ENCODE peak calls at places on chromosome 3, in four cellular contexts. U is K562, O is GM12878, M is WTC11. W is an unnamed sample.

GRCh38 chr3:62872318-62872717 is 2.9 kb downstream of the CADPS start:
- DNase-seq in U (no peak), O (no peak), M (no peak), W (no peak)

GRCh38 chr3:151216641-151217040 is 13.6 kb upstream of the GPR171 start:
- DNase-seq in U (no peak), O (no peak), M (no peak), W (peak; percentile 13)

GRCh38 chr3:129315386-129315991 is 36.8 kb downstream of the HMCES start:
- DNase-seq in U (peak; percentile 40), O (no peak), M (no peak), W (peak; percentile 53)

GRCh38 chr3:187641319-187641976 is 28.7 kb downstream of the SST start:
- DNase-seq in U (no peak), O (no peak), M (no peak), W (no peak)

GRCh38 chr3:101351834-101352233 is 31.5 kb upstream of the IMPG2 start:
- DNase-seq in U (no peak), O (no peak), M (no peak), W (no peak)

GRCh38 chr3:69342074-69342473 is 43.8 kb downstream of the FRMD4B start:
- DNase-seq in U (no peak), O (no peak), M (no peak), W (no peak)

GRCh38 chr3:121592856-121593702 is at the start of gene FBXO40:
- DNase-seq in U (no peak), O (no peak), M (peak; percentile 88), W (no peak)

GRCh38 chr3:15050405-15051092 is 14.6 kb downstream of the MRPS25 start:
- DNase-seq in U (no peak), O (peak; percentile 72), M (no peak), W (no peak)

GRCh38 chr3:186831795-186832194 is 10.7 kb upstream of the ADIPOQ start:
- DNase-seq in U (no peak), O (no peak), M (no peak), W (no peak)

GRCh38 chr3:130395916-130396315 is 50.4 kb downstream of the COL6A5 start:
- DNase-seq in U (no peak), O (no peak), M (no peak), W (no peak)

GRCh38 chr3:186193534-186194450 is 84.9 kb upstream of the ETV5 start:
- DNase-seq in U (no peak), O (no peak), M (peak; percentile 74), W (peak; percentile 24)

GRCh38 chr3:133269393-133269792 is 130.5 kb upstream of the BFSP2 start:
- DNase-seq in U (no peak), O (no peak), M (no peak), W (no peak)

GRCh38 chr3:45690331-45691035 is 1.3 kb downstream of the SACM1L start:
- DNase-seq in U (no peak), O (no peak), M (no peak), W (peak; percentile 67)

GRCh38 chr3:28504945-28505344 is 156.3 kb upstream of the AZI2 start:
- DNase-seq in U (no peak), O (no peak), M (no peak), W (no peak)

GRCh38 chr3:150746791-150747590 is 16.0 kb downstream of the SIAH2 start:
- DNase-seq in U (no peak), O (no peak), M (no peak), W (no peak)

GRCh38 chr3:135038191-135038590 is 243.1 kb downstream of the EPHB1 start:
- DNase-seq in U (no peak), O (no peak), M (no peak), W (no peak)

GRCh38 chr3:187875868-187876267 is 130.6 kb upstream of the BCL6 start:
- DNase-seq in U (no peak), O (no peak), M (no peak), W (no peak)

GRCh38 chr3:30233924-30234666 is 372.3 kb upstream of the TGFBR2 start:
- DNase-seq in U (no peak), O (no peak), M (no peak), W (no peak)

GRCh38 chr3:124615896-124616543 is 114.2 kb upstream of the UMPS start:
- DNase-seq in U (no peak), O (no peak), M (no peak), W (no peak)

GRCh38 chr3:23686535-23686934 is 119.2 kb upstream of the UBE2E1 start:
- DNase-seq in U (no peak), O (no peak), M (no peak), W (peak; percentile 53)

GRCh38 chr3:188164248-188164687 is 10.3 kb downstream of the LPP start:
- DNase-seq in U (no peak), O (no peak), M (no peak), W (no peak)

GRCh38 chr3:172709776-172710708 is 825 bp downstream of the NCEH1 start:
- DNase-seq in U (no peak), O (no peak), M (peak; percentile 23), W (peak; percentile 44)

GRCh38 chr3:22269827-22270226 is 518.8 kb upstream of the ZNF385D start:
- DNase-seq in U (no peak), O (no peak), M (no peak), W (no peak)

GRCh38 chr3:122603056-122603455 is 25.6 kb downstream of the PARP15 start:
- DNase-seq in U (no peak), O (no peak), M (no peak), W (no peak)

GRCh38 chr3:196163687-196164493 is 47.3 kb downstream of the ZDHHC19 start:
- DNase-seq in U (no peak), O (no peak), M (no peak), W (peak; percentile 58)

GRCh38 chr3:60742606-60743145 is 508.6 kb downstream of the FHIT start:
- DNase-seq in U (no peak), O (no peak), M (peak; percentile 77), W (no peak)

GRCh38 chr3:74349035-74349434 is 265.4 kb downstream of the CNTN3 start:
- DNase-seq in U (no peak), O (no peak), M (no peak), W (no peak)

GRCh38 chr3:167375478-167375877 is 4.6 kb downstream of the ZBBX start:
- DNase-seq in U (no peak), O (no peak), M (no peak), W (no peak)

GRCh38 chr3:37904614-37905047 is 43.0 kb downstream of the CTDSPL start:
- DNase-seq in U (no peak), O (no peak), M (no peak), W (peak; percentile 32)

GRCh38 chr3:27923349-27924068 is 201.4 kb upstream of the EOMES start:
- DNase-seq in U (no peak), O (no peak), M (no peak), W (no peak)

GRCh38 chr3:196867507-196868296 is at the start of gene SENP5:
- DNase-seq in U (peak; percentile 94), O (peak; percentile 43), M (peak; percentile 87), W (peak; percentile 97)

GRCh38 chr3:51945926-51946500 is 3.9 kb downstream of the PARP3 start:
- DNase-seq in U (no peak), O (no peak), M (no peak), W (no peak)

GRCh38 chr3:86958534-86958933 is 32.4 kb downstream of the VGLL3 start:
- DNase-seq in U (no peak), O (no peak), M (no peak), W (no peak)

DNA sequence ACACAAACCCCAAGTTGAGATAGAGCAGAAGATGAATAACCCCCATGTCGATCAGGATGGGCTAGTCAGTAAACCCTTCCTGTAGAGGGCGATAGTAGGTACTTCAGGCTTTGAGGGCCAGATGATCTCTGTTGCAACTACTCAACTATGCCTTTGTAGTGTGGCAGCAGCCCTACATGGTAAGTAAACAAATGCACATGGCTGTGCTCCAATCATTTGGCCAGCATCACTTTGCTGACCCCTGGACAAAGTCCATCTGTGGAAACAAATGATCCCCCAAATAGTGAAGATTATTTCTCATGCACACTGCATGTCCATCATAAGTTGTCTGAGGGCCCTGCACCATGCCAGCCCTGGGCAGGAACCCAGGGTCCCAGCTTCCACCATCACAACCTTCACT is 402.2 kb upstream of the PROK2 start:
- DNase-seq in U (peak; percentile 26), O (no peak), M (no peak), W (no peak)
- TF ChIP-seq USF1 in U (no peak), O (no peak), M (no peak), W (no peak)

DNA sequence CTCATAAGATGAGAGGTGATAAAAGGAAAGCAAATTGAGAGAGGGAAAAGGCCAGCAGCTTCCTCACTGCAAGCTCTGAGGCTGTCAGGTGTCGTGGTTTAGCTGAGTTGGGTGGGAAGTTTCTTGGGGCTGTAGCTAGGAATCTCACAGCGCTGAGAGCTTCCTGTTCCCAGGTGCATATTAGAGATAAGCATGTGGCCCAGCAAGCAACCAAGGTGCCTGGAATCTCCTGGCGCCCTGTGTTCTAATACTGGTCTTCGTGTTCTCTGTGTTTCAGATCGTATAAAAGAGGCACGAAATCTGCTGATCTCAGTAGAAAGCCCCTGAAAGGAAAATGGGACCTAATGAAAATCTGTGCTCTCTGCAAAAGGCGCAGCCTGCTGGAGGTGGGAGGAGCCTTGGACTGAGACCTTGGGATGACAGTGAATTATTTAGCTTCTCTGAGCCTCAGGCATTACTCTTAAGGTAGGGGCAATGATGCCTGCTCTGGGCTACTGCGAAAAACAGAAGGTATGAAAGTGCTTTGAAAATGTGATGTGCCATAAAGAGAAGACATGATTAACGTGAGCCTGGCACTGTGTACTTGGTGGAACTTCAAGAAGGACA is 499.9 kb downstream of the TBL1XR1 start:
- DNase-seq in U (peak; percentile 12), O (no peak), M (no peak), W (no peak)
- TF ChIP-seq USF1 in U (no peak), O (no peak), M (no peak), W (no peak)

DNA sequence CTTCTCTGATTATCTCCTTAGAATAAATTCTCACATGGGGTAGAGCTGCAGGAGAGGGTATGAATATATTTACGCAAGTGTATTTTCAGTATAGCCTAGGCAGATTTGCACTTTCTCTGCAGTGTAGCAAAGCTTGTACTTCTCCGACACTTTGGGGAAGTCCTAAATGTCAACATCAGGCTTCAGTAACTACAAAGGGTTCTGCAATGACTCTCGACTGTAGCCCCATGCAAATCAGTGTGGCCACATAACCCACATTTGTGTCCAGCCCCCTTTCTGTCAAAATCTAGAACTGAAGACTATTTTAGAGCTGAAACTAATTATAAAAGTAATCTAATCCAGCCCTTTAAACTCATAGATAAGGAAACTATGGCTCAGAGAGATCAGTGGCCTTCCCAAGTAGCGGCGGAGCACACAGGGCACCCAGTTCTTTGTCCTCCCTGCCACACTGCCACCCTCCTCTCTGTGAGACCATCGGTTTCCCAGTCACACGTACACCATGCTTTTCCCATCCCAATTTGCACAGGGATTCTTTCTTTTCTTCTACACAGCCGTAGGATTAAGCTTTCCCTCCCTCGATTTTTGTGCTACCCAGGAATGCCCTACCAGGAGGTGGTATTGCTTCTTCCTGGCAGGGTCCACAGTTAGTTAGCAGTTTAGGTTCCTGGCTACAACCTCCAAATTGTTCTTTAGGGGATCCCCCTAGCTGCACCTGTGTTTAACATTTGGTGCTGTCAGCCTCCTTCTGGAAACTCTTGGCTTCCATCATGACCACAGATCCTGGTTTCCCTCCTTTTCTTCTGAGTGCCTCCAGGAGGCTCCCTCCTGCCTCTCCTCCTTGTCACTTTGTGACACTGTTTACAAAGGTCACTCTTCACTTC is 22.9 kb downstream of the MRAS start:
- DNase-seq in U (no peak), O (peak; percentile 64), M (no peak), W (no peak)
- TF ChIP-seq USF1 in U (no peak), O (no peak), M (no peak), W (no peak)

GRCh38 chr3:141103067-141103466 is 51.9 kb downstream of the SPSB4 start:
- DNase-seq in U (no peak), O (no peak), M (no peak), W (no peak)

GRCh38 chr3:141105828-141106628 is 54.9 kb downstream of the SPSB4 start:
- DNase-seq in U (peak; percentile 56), O (peak; percentile 20), M (peak; percentile 72), W (peak; percentile 76)

GRCh38 chr3:141102372-141102771 is 51.2 kb downstream of the SPSB4 start:
- DNase-seq in U (no peak), O (no peak), M (no peak), W (no peak)

GRCh38 chr3:141103503-141103902 is 52.4 kb downstream of the SPSB4 start:
- DNase-seq in U (no peak), O (no peak), M (no peak), W (no peak)

GRCh38 chr3:141104151-141104741 is 53.1 kb downstream of the SPSB4 start:
- DNase-seq in U (no peak), O (no peak), M (no peak), W (no peak)
- TF ChIP-seq USF1 in U (no peak), O (no peak), M (no peak), W (no peak)